ENCODE peak calls at places on chromosome X, in seven cellular contexts. Q, I, T, Z, K, M and U are unnamed samples.

GRCh38 chrX:151796576-151796975 is 62.0 kb downstream of the CNGA2 start:
- DNase-seq in Q (no peak), I (no peak), T (no peak), Z (no peak), K (no peak), M (no peak), U (no peak)

GRCh38 chrX:78710146-78710545 is 37.4 kb upstream of the LPAR4 start:
- DNase-seq in Q (no peak), I (no peak), T (no peak), Z (no peak), K (no peak), M (no peak), U (peak; percentile 17)

GRCh38 chrX:22691966-22692565 is 307.7 kb upstream of the DDX53 start:
- DNase-seq in Q (no peak), I (no peak), T (no peak), Z (no peak), K (no peak), M (no peak), U (no peak)

GRCh38 chrX:51461053-51462050 is 35.0 kb downstream of the NUDT11 start:
- DNase-seq in Q (no peak), I (peak; percentile 24), T (no peak), Z (peak; percentile 5), K (peak; percentile 10), M (peak; percentile 5), U (peak; percentile 1)

GRCh38 chrX:17597836-17598434 is 139.4 kb upstream of the SCML1 start:
- DNase-seq in Q (no peak), I (peak; percentile 45), T (peak; percentile 86), Z (no peak), K (no peak), M (no peak), U (no peak)

GRCh38 chrX:154458116-154458953 is at the start of gene PLXNA3:
- DNase-seq in Q (peak; percentile 50), I (peak; percentile 47), T (peak; percentile 70), Z (peak; percentile 56), K (peak; percentile 80), M (peak; percentile 74), U (peak; percentile 21)

GRCh38 chrX:14398725-14399124 is 130.6 kb upstream of the GLRA2 start:
- DNase-seq in Q (no peak), I (peak; percentile 63), T (no peak), Z (no peak), K (no peak), M (no peak), U (no peak)

GRCh38 chrX:48665991-48666390 is 17.6 kb upstream of the WAS start:
- DNase-seq in Q (no peak), I (no peak), T (no peak), Z (no peak), K (no peak), M (no peak), U (no peak)

GRCh38 chrX:36640232-36640631 is 367.9 kb upstream of the FAM47C start:
- DNase-seq in Q (no peak), I (no peak), T (no peak), Z (no peak), K (no peak), M (no peak), U (no peak)

GRCh38 chrX:133418588-133418987 is 3.3 kb upstream of the GPC4 start:
- DNase-seq in Q (no peak), I (no peak), T (no peak), Z (no peak), K (no peak), M (no peak), U (no peak)

GRCh38 chrX:9519546-9520210 is 54.8 kb downstream of the TBL1X start:
- DNase-seq in Q (no peak), I (no peak), T (no peak), Z (no peak), K (no peak), M (no peak), U (no peak)

GRCh38 chrX:281166-281999 is at the start of gene PLCXD1:
- DNase-seq in Q (no peak), I (no peak), T (no peak), Z (no peak), K (peak; percentile 71), M (no peak), U (peak; percentile 75)

GRCh38 chrX:75746891-75747639 is 38.0 kb downstream of the MAGEE2 start:
- DNase-seq in Q (peak; percentile 5), I (peak; percentile 14), T (peak; percentile 47), Z (peak; percentile 0), K (peak; percentile 53), M (peak; percentile 45), U (no peak)

GRCh38 chrX:103386332-103386731 is 10.0 kb downstream of the BEX3 start:
- DNase-seq in Q (no peak), I (no peak), T (no peak), Z (no peak), K (no peak), M (no peak), U (no peak)

GRCh38 chrX:46325312-46325877 is 219.8 kb downstream of the ZNF674 start:
- DNase-seq in Q (no peak), I (peak; percentile 80), T (no peak), Z (no peak), K (peak; percentile 11), M (peak; percentile 65), U (peak; percentile 58)

GRCh38 chrX:107710617-107711391 is 64.8 kb downstream of the TSC22D3 start:
- DNase-seq in Q (no peak), I (peak; percentile 38), T (no peak), Z (peak; percentile 61), K (no peak), M (peak; percentile 36), U (no peak)

GRCh38 chrX:122596998-122597397 is 587.1 kb upstream of the GRIA3 start:
- DNase-seq in Q (no peak), I (no peak), T (no peak), Z (no peak), K (no peak), M (no peak), U (no peak)

GRCh38 chrX:103513476-103514108 is 5.7 kb downstream of the RAB40A start:
- DNase-seq in Q (no peak), I (no peak), T (no peak), Z (no peak), K (no peak), M (no peak), U (no peak)

GRCh38 chrX:42102586-42103282 is 179.4 kb upstream of the CASK start:
- DNase-seq in Q (no peak), I (no peak), T (no peak), Z (no peak), K (no peak), M (no peak), U (no peak)

GRCh38 chrX:142204522-142205433 is at the start of gene MAGEC2:
- DNase-seq in Q (no peak), I (no peak), T (no peak), Z (no peak), K (no peak), M (no peak), U (no peak)

GRCh38 chrX:70762285-70762684 is 146.2 kb downstream of the TEX11 start:
- DNase-seq in Q (no peak), I (no peak), T (no peak), Z (no peak), K (no peak), M (no peak), U (no peak)

GRCh38 chrX:11683057-11683456 is 17.3 kb upstream of the ARHGAP6 start:
- DNase-seq in Q (no peak), I (no peak), T (no peak), Z (no peak), K (no peak), M (no peak), U (no peak)

GRCh38 chrX:115896362-115896761 is 274.2 kb upstream of the AGTR2 start:
- DNase-seq in Q (no peak), I (no peak), T (no peak), Z (no peak), K (no peak), M (no peak), U (no peak)

GRCh38 chrX:77693594-77693993 is 92.4 kb downstream of the ATRX start:
- DNase-seq in Q (no peak), I (no peak), T (no peak), Z (no peak), K (no peak), M (no peak), U (no peak)

GRCh38 chrX:38939067-38939466 is 137.8 kb downstream of the MID1IP1 start:
- DNase-seq in Q (no peak), I (no peak), T (no peak), Z (no peak), K (no peak), M (no peak), U (no peak)

GRCh38 chrX:107573016-107573415 is 55.3 kb upstream of the PRPS1 start:
- DNase-seq in Q (no peak), I (no peak), T (no peak), Z (no peak), K (no peak), M (no peak), U (no peak)

GRCh38 chrX:124736553-124737240 is 390.3 kb downstream of the SH2D1A start:
- DNase-seq in Q (peak; percentile 30), I (no peak), T (no peak), Z (peak; percentile 5), K (peak; percentile 19), M (peak; percentile 9), U (no peak)

GRCh38 chrX:25084446-25084845 is 68.7 kb upstream of the ARX start:
- DNase-seq in Q (no peak), I (no peak), T (no peak), Z (no peak), K (no peak), M (no peak), U (no peak)

GRCh38 chrX:96436105-96436504 is 248.5 kb upstream of the DIAPH2 start:
- DNase-seq in Q (no peak), I (no peak), T (no peak), Z (no peak), K (no peak), M (no peak), U (no peak)

GRCh38 chrX:69959712-69960111 is 90.0 kb downstream of the AWAT2 start:
- DNase-seq in Q (no peak), I (no peak), T (no peak), Z (no peak), K (no peak), M (no peak), U (no peak)

GRCh38 chrX:48966796-48967579 is 4.7 kb downstream of the KCND1 start:
- DNase-seq in Q (no peak), I (no peak), T (no peak), Z (no peak), K (no peak), M (no peak), U (peak; percentile 26)

GRCh38 chrX:9241427-9241826 is 207.5 kb upstream of the FAM9B start:
- DNase-seq in Q (no peak), I (no peak), T (no peak), Z (no peak), K (no peak), M (no peak), U (no peak)

GRCh38 chrX:67114635-67115034 is 429.2 kb upstream of the AR start:
- DNase-seq in Q (no peak), I (no peak), T (no peak), Z (no peak), K (no peak), M (no peak), U (no peak)

GRCh38 chrX:58051346-58051745 is 141.1 kb upstream of the ZXDA start:
- DNase-seq in Q (no peak), I (no peak), T (no peak), Z (no peak), K (no peak), M (no peak), U (no peak)

GRCh38 chrX:50327235-50327634 is 122.7 kb downstream of the CCNB3 start:
- DNase-seq in Q (no peak), I (no peak), T (no peak), Z (no peak), K (no peak), M (no peak), U (no peak)

GRCh38 chrX:15349046-15349445 is 13.7 kb upstream of the PIGA start:
- DNase-seq in Q (no peak), I (peak; percentile 39), T (peak; percentile 19), Z (no peak), K (peak; percentile 46), M (peak; percentile 5), U (peak; percentile 47)

GRCh38 chrX:71216446-71216845 is 6.6 kb upstream of the GJB1 start:
- DNase-seq in Q (no peak), I (no peak), T (no peak), Z (no peak), K (no peak), M (no peak), U (no peak)

GRCh38 chrX:115639481-115639880 is 78.5 kb downstream of the PLS3 start:
- DNase-seq in Q (no peak), I (no peak), T (no peak), Z (no peak), K (no peak), M (no peak), U (no peak)